ENCODE peak calls at places on chromosomes 13 and 19, in four cellular contexts. W, U, D and R are unnamed samples.

GRCh38 chr19:18109731-18110671 is 12.4 kb downstream of the MAST3 start:
- DNase-seq in W (peak), D (no peak), U (peak), R (peak)

GRCh38 chr19:18940791-18941627 is at the start of gene HOMER3:
- DNase-seq in U (peak), W (peak), D (no peak), R (no peak)

GRCh38 chr19:51702754-51703654 is 9.9 kb downstream of the SPACA6 start:
- DNase-seq in D (no peak), U (no peak), W (no peak), R (no peak)

GRCh38 chr19:679418-680286 is 3.5 kb downstream of the FSTL3 start:
- DNase-seq in W (peak), D (no peak), U (no peak), R (peak)

GRCh38 chr19:19446655-19447437 is 41.4 kb downstream of the GATAD2A start:
- DNase-seq in W (no peak), D (no peak), U (no peak), R (no peak)

GRCh38 chr19:14385492-14385891 is 4.2 kb downstream of the ADGRE5 start:
- DNase-seq in D (no peak), W (peak), U (no peak), R (no peak)

GRCh38 chr19:45637890-45638667 is 1.1 kb downstream of the EML2 start:
- DNase-seq in U (no peak), W (no peak), D (no peak), R (no peak)

GRCh38 chr19:51020988-51021651 is 1.6 kb upstream of the KLK10 start:
- DNase-seq in D (no peak), U (no peak), W (peak), R (peak)

GRCh38 chr19:46211201-46211881 is 18.2 kb upstream of the IGFL1 start:
- DNase-seq in D (no peak), U (no peak), W (no peak), R (no peak)

GRCh38 chr19:10363789-10364281 is 16.5 kb downstream of the TYK2 start:
- DNase-seq in W (no peak), U (no peak), D (no peak), R (no peak)

GRCh38 chr19:4172861-4173473 is 9.4 kb downstream of the SIRT6 start:
- DNase-seq in U (peak), D (no peak), W (peak), R (peak)

GRCh38 chr13:59677966-59678814 is 485.5 kb downstream of the DIAPH3 start:
- DNase-seq in U (peak), W (peak), D (no peak), R (no peak)

GRCh38 chr13:21240586-21240985 is 64.1 kb downstream of the MRPL57 start:
- DNase-seq in U (no peak), W (no peak), D (no peak), R (no peak)

GRCh38 chr13:79679334-79679733 is 198.4 kb downstream of the NDFIP2 start:
- DNase-seq in U (no peak), D (no peak), W (peak), R (peak)

GRCh38 chr19:38496603-38497487 is 63.4 kb downstream of the RYR1 start:
- DNase-seq in D (no peak), W (no peak), U (no peak), R (no peak)

GRCh38 chr13:113953561-113953960 is 20.3 kb downstream of the C13orf46 start:
- DNase-seq in D (no peak), U (no peak), W (no peak), R (no peak)

GRCh38 chr19:39587496-39587895 is 14.8 kb upstream of the LGALS13 start:
- DNase-seq in U (no peak), W (no peak), D (no peak), R (no peak)

GRCh38 chr13:111429064-111429558 is 108.7 kb downstream of the TEX29 start:
- DNase-seq in W (peak), U (peak), D (no peak), R (no peak)

GRCh38 chr19:31266731-31267130 is 82.5 kb downstream of the TSHZ3 start:
- DNase-seq in U (no peak), D (no peak), W (no peak), R (no peak)

GRCh38 chr13:25375727-25376358 is 4.1 kb downstream of the ATP8A2 start:
- DNase-seq in W (peak), D (no peak), U (peak), R (peak)

GRCh38 chr19:54803410-54803809 is at the start of gene KIR2DL4:
- DNase-seq in W (no peak), D (no peak), U (no peak), R (no peak)

GRCh38 chr13:31761951-31762350 is 22.6 kb downstream of the RXFP2 start:
- DNase-seq in U (no peak), W (no peak), D (no peak), R (no peak)

GRCh38 chr13:24680258-24680920 is at the start of gene ATP12A:
- DNase-seq in W (no peak), U (peak), D (no peak), R (no peak)

GRCh38 chr13:74977498-74977897 is 504.5 kb downstream of the TBC1D4 start:
- DNase-seq in U (no peak), W (no peak), D (no peak), R (no peak)

GRCh38 chr13:98961204-98962105 is 16.4 kb downstream of the DOCK9 start:
- DNase-seq in W (no peak), D (no peak), U (no peak), R (no peak)

GRCh38 chr13:114110091-114110829 is 22.2 kb downstream of the RASA3 start:
- DNase-seq in D (no peak), W (no peak), U (peak), R (peak)

GRCh38 chr13:59145381-59145780 is 1018.3 kb downstream of the DIAPH3 start:
- DNase-seq in D (no peak), U (no peak), W (no peak), R (no peak)

GRCh38 chr13:110634558-110634957 is 19.2 kb downstream of the NAXD start:
- DNase-seq in U (no peak), W (no peak), D (no peak), R (no peak)

GRCh38 chr19:1482361-1483066 is 3.5 kb upstream of the C19orf25 start:
- DNase-seq in W (peak), U (no peak), D (no peak), R (no peak)

GRCh38 chr19:16874250-16874977 is 14.4 kb upstream of the F2RL3 start:
- DNase-seq in U (no peak), W (no peak), D (no peak), R (no peak)

GRCh38 chr19:16873603-16874002 is 15.2 kb upstream of the F2RL3 start:
- DNase-seq in U (no peak), D (no peak), W (no peak), R (no peak)

GRCh38 chr19:16869331-16869972 is 19.3 kb upstream of the F2RL3 start:
- DNase-seq in U (no peak), W (no peak), D (no peak), R (no peak)

GRCh38 chr19:16872728-16873127 is 16.1 kb upstream of the F2RL3 start:
- DNase-seq in U (no peak), D (no peak), W (no peak), R (no peak)

DNA sequence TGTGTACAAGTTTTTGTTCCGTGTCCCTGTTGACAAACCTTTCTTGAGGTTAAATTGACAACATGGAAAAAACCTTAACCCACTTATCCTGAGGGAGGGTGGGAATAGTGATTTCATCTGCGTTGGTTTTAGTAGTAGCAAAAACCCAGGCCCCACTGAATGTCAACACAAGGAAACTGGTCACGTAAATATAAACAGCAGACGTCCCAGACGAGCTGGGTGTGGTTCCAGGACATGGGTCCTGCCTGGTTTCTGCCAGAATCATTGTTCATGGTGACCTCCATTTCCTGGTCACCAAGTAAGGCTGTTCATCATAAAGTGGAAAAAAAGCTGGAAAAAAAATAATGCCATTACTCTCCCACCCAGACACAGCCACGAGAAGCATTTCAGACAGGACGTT is 16.9 kb upstream of the F2RL3 start:
- DNase-seq in W (no peak), D (no peak), U (no peak), R (no peak)
- TF ChIP-seq SPI1 in W (no peak), D (no peak), U (no peak), R (no peak)

DNA sequence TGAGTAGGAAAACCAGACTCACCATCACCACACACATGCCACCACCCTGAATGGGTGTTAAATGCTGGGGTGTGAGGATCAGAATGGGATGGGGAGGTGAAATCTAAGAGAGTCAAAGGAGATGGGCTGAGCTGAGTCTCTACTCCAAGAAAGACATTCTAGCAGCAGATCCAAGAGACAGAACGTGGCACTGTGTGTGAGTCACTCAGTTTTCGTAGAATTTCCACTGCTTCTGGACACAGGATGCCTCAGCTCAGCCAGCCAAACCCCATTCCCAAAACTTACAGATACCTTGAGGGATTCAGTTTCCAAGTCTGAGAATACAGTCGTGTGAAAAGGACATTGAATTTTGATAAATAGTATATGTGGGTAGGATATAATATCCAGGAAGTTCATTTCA is 7.3 kb upstream of the CYP2A7 start:
- DNase-seq in D (no peak), W (no peak), U (no peak), R (no peak)
- TF ChIP-seq SPI1 in D (no peak), W (no peak), U (no peak), R (no peak)

GRCh38 chr13:42968906-42969305 is 23.1 kb downstream of the EPSTI1 start:
- DNase-seq in D (no peak), W (no peak), U (no peak), R (no peak)
- TF ChIP-seq SPI1 in D (no peak), W (no peak), U (no peak), R (no peak)

DNA sequence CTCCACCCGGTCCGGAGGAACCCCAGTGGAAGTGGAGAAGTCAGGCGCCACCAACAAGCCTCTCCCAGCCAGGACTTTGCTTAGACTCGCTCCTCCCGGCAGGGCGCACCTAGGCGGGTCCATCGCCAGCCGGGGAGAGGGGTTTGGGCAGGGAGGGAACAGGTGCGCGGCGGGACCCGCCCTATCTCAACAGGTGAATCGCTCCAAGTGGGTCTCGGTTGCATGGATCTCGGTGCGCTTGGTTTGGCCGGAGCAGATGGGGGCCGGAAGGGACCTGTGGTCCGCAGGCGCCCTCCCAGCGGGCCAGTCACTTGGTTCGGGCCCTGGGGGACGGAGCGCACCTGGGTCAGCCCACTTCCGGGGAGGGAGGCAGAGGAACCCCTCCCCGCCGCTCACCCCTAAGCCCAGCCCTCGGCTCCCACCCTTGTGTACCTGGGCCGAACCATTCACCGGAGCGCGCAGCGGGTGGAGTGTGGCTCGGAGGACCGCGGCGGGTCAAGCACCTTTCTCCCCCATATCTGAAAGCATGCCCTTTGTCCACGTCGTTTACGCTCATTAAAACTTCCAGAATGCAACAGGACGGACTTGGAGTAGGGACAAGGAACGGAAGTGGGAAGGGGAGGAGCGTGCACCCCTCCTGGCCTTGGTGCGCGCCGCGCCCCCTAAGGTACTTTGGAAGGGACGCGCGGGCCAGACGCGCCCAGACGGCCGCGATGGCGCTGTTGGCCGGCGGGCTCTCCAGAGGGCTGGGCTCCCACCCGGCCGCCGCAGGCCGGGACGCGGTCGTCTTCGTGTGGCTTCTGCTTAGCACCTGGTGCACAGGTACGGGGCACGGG is at the start of gene LSR:
- DNase-seq in W (peak), U (peak), D (peak), R (no peak)
- TF ChIP-seq SPI1 in W (peak), U (peak), D (peak), R (no peak)

GRCh38 chr13:23323946-23324709 is 109.4 kb downstream of the SACS start:
- DNase-seq in W (no peak), D (no peak), U (no peak), R (no peak)
- TF ChIP-seq SPI1 in W (no peak), D (no peak), U (no peak), R (no peak)

DNA sequence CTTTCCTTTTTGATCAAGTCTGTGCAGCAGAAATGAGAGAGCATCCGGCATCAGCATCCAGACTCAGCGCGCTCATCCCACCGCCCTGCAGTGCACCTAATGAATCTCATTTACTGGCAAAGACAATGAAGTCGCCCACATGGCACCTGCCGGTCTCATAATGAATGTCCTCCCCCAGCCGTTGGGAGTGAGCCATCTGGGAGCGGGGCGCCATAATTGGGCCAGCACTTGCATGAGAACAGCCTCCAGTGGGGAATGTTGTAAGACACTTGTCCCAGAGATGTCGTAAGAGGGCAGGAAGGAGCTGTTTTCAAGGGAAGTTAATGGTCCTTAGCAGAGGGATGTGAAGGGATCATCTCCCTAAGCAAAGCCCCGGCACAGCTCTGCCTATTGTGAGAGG is 98.4 kb upstream of the UQCRFS1 start:
- DNase-seq in D (no peak), W (no peak), U (no peak), R (no peak)
- TF ChIP-seq SPI1 in D (no peak), W (no peak), U (no peak), R (no peak)

GRCh38 chr13:80923907-80924306 is 583.0 kb upstream of the SPRY2 start:
- DNase-seq in W (no peak), U (no peak), D (no peak), R (no peak)
- TF ChIP-seq SPI1 in W (no peak), U (no peak), D (no peak), R (no peak)

DNA sequence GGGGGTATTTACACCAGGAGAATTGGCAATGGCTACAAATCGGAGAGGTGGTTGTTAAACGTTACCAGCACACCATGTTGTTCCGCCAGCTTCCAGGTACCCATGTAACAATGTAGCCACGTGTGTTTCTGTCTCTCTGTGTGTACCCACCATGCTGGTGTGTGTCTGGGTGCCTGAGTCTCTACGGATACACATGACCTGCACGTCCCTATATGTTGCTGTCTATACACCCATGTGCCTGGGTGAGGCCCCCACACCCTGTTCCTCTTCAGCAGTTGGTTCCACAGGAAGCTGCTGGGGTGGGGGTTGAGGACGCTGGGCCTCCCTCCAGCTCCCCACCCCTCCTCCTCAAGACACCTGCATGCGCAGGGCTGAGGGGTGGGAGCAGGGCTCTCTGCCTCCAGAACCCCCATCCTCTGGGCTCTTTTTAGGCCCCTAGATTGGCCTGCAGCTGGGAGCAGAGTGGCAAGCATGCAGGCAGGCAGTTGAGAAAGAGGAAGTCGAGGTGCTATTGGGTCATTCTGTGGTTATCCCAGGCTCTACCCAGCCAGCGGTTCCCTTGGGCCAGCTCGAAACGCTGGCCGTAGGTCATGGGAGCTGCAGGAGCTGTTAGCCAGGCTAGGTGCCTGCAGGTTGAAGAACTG is at the start of gene ARHGEF18:
- DNase-seq in W (no peak), U (no peak), D (peak), R (peak)
- TF ChIP-seq SPI1 in W (peak), U (peak), D (peak), R (peak)

DNA sequence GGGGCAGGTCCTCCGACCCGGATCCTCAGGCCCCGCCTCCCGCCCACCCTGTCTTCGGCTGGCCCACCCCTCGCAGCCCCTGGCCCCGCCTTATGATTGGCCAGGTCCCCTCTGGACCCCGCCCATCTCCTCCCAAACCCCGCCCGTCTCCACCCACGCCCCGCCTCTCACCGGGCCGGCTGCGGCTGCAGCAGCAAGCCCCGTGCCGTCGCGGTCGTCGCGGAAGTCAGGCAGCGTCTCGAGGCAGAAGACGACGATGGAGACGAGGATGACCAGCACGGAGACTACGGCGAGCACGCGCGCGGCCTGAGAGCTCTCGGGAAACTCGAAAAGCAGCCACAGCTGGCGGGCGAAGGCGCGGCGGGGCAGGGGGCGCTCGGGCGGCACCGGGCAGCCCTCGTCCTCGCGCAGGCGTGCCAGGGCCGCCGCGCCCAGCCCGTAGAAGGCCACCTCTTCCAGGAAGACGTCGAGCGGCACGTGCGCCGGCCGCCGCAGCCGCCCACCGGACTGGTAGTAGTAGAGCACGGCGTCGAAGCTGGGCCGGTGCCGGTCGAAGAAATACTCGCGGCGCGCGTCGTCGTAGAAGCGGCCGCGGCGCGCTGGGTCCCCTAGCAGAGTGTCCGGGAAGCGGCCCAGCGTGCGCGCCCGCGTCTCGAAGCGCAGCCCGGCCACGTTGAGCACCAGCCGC is 495 bp downstream of the KCNA7 start:
- DNase-seq in U (no peak), D (no peak), W (peak), R (no peak)
- TF ChIP-seq SPI1 in U (no peak), D (no peak), W (no peak), R (no peak)

GRCh38 chr13:29746167-29746677 is 104.2 kb downstream of the UBL3 start:
- DNase-seq in U (no peak), W (no peak), D (no peak), R (no peak)

GRCh38 chr13:29745704-29746103 is 104.7 kb downstream of the UBL3 start:
- DNase-seq in D (no peak), U (no peak), W (no peak), R (no peak)

GRCh38 chr13:29748097-29748496 is 102.3 kb downstream of the UBL3 start:
- DNase-seq in W (no peak), U (no peak), D (no peak), R (no peak)

GRCh38 chr13:29740961-29741360 is 109.5 kb downstream of the UBL3 start:
- DNase-seq in W (no peak), D (no peak), U (no peak), R (no peak)

DNA sequence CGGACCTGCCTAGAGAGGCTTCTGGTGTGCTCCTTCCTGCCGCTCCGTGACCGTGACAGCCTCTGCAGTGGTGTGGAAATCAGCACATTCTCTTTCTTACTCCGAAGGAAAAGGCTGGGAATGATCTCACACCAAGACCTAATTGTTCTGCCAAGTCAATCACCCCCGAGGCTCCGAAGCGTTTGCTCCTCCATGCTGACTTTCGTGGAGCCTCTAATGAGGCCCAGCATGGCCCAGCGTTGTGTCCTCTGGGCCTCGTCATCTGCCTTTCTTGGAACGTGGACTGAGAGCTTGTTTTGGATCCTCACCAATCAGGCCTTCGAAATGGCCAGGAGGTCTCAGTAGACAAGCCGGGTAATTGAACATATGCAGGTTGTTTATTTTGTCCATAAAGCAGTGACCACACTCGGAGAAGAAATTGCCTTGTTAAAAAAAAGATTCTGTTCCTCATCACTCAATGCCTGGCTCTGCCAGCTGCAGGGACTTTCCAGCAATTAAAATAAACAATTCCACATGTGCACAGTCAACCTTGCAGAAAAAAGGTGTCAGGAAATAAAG is 107.1 kb downstream of the UBL3 start:
- DNase-seq in W (no peak), D (no peak), U (no peak), R (no peak)
- TF ChIP-seq SPI1 in W (no peak), D (no peak), U (no peak), R (no peak)